ENCODE peak calls at places on chromosomes 6 and 20, in seven cellular contexts. J is A549, R is GM12865, A is natural killer cell, G is body of pancreas, P is glutamatergic neuron, N is OCI-LY7. K is an unnamed sample.

GRCh38 chr20:61896058-61896961 is 169.4 kb downstream of the TAF4 start:
- DNase-seq in N (peak; percentile 50), G (peak; percentile 40), R (peak; percentile 30), J (peak; percentile 32), P (peak; percentile 77), A (peak; percentile 30), K (peak; percentile 49)

GRCh38 chr20:58294497-58295455 is 14.7 kb upstream of the RAB22A start:
- DNase-seq in A (no peak), J (no peak), G (no peak), R (no peak), N (no peak), P (no peak), K (no peak)

GRCh38 chr6:170459451-170459850 is 93.7 kb downstream of the PSMB1 start:
- DNase-seq in R (peak; percentile 69), N (no peak), G (no peak), P (no peak), A (peak; percentile 71), J (peak; percentile 5), K (no peak)

GRCh38 chr6:111090766-111091165 is 3.5 kb downstream of the SLC16A10 start:
- DNase-seq in G (no peak), J (no peak), P (no peak), A (no peak), R (no peak), N (no peak), K (no peak)

GRCh38 chr6:139124887-139125672 is 9.8 kb upstream of the HECA start:
- DNase-seq in J (peak; percentile 53), G (peak; percentile 37), R (peak; percentile 90), N (peak; percentile 92), P (peak; percentile 38), A (peak; percentile 54), K (no peak)

GRCh38 chr20:40781979-40782378 is 92.9 kb upstream of the MAFB start:
- DNase-seq in P (no peak), A (no peak), J (no peak), N (no peak), R (no peak), G (no peak), K (no peak)

GRCh38 chr20:25669826-25670422 is 26.7 kb downstream of the ZNF337 start:
- DNase-seq in G (no peak), R (no peak), P (no peak), A (no peak), J (peak; percentile 48), N (peak; percentile 6), K (no peak)

GRCh38 chr6:156395276-156395675 is 381.9 kb upstream of the ARID1B start:
- DNase-seq in J (no peak), G (no peak), N (peak; percentile 95), P (no peak), R (peak; percentile 86), A (no peak), K (no peak)

GRCh38 chr6:129644567-129645015 is 65.4 kb downstream of the ARHGAP18 start:
- DNase-seq in P (no peak), J (peak; percentile 59), R (no peak), N (no peak), G (no peak), A (no peak), K (no peak)

GRCh38 chr6:97032950-97033349 is 108.4 kb downstream of the KLHL32 start:
- DNase-seq in G (no peak), P (no peak), N (no peak), J (no peak), A (no peak), R (no peak), K (no peak)

GRCh38 chr20:3461911-3462677 is 8.7 kb upstream of the ATRN start:
- DNase-seq in P (no peak), G (peak; percentile 58), A (no peak), J (no peak), N (no peak), R (no peak), K (no peak)

GRCh38 chr6:41531591-41532582 is 14.3 kb upstream of the FOXP4 start:
- DNase-seq in A (peak; percentile 51), N (peak; percentile 30), J (no peak), R (peak; percentile 93), G (no peak), P (no peak), K (no peak)

GRCh38 chr6:39792501-39793450 is 600 bp downstream of the DAAM2 start:
- DNase-seq in G (peak; percentile 24), J (no peak), A (no peak), R (no peak), P (no peak), N (no peak), K (no peak)

DNA sequence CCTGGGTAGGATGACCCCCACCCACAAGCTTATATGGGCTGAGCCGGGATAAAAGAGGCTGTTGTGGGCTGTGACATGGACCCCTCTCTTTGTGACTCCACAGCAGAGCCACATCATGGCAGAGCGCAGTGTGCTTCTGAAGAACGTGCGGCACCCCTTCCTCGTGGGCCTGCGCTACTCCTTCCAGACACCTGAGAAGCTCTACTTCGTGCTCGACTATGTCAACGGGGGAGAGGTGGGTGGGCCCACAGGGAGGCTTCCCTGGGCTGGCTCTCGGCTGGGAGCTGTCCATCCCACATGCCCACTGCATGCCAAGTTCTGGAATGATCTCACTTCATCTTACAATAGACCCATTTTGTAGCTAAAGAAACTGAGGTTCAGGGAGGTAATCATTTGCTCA is 10.5 kb downstream of the SGK2 start:
- DNase-seq in P (no peak), N (no peak), R (no peak), J (no peak), A (no peak), G (no peak), K (no peak)
- TF ChIP-seq CTCF in P (no peak), N (no peak), R (no peak), J (no peak), A (no peak), G (no peak), K (no peak)

GRCh38 chr6:101399627-101399955 is 6.1 kb downstream of the GRIK2 start:
- DNase-seq in P (peak; percentile 36), N (no peak), A (no peak), J (no peak), R (no peak), G (no peak), K (no peak)

GRCh38 chr6:101396552-101397173 is 3.2 kb downstream of the GRIK2 start:
- DNase-seq in J (peak; percentile 34), G (peak; percentile 57), P (no peak), N (peak; percentile 50), A (no peak), R (peak; percentile 57), K (peak; percentile 73)

GRCh38 chr6:101395345-101395744 is 1.8 kb downstream of the GRIK2 start:
- DNase-seq in A (no peak), P (no peak), R (no peak), J (no peak), N (no peak), G (no peak), K (no peak)

GRCh38 chr6:101398716-101399626 is 5.5 kb downstream of the GRIK2 start:
- DNase-seq in G (no peak), R (no peak), J (no peak), N (no peak), P (peak; percentile 28), A (no peak), K (no peak)

DNA sequence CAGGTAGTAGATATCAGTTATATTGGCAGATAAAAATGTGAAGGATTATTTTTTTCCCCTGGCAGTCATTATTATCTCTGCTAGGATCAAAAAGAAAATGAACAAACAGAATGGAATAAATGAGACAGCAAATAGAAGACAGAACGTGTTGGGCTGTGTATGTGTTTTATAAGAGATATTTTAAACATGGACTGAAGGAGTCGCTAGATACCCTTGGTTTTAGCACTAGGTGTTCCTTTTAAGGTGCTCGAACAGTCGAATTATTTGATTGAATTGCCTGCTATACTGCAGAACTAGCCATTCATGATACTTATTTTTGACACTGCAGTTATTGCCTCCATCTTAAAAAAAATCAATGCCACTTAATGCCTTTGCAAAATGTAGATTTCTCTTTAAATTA is 3.7 kb downstream of the GRIK2 start:
- DNase-seq in J (peak; percentile 30), R (no peak), A (no peak), P (no peak), N (peak; percentile 2), G (no peak), K (no peak)
- TF ChIP-seq CTCF in J (peak; percentile 17), R (peak; percentile 6), A (no peak), P (peak; percentile 46), N (peak; percentile 62), G (no peak), K (peak; percentile 56)

GRCh38 chr6:151377095-151377494 is 14.3 kb downstream of the ZBTB2 start:
- DNase-seq in P (no peak), N (no peak), R (no peak), A (no peak), J (no peak), G (no peak), K (no peak)

GRCh38 chr6:151379933-151380847 is 11.2 kb downstream of the ZBTB2 start:
- DNase-seq in R (peak; percentile 57), J (no peak), G (no peak), P (no peak), N (no peak), A (peak; percentile 30), K (no peak)

GRCh38 chr6:151375833-151376232 is 15.5 kb downstream of the ZBTB2 start:
- DNase-seq in G (no peak), R (no peak), A (no peak), J (no peak), P (no peak), N (no peak), K (no peak)

GRCh38 chr6:151374024-151374423 is 17.3 kb downstream of the ZBTB2 start:
- DNase-seq in P (no peak), R (no peak), N (no peak), A (peak; percentile 24), G (no peak), J (no peak), K (no peak)

DNA sequence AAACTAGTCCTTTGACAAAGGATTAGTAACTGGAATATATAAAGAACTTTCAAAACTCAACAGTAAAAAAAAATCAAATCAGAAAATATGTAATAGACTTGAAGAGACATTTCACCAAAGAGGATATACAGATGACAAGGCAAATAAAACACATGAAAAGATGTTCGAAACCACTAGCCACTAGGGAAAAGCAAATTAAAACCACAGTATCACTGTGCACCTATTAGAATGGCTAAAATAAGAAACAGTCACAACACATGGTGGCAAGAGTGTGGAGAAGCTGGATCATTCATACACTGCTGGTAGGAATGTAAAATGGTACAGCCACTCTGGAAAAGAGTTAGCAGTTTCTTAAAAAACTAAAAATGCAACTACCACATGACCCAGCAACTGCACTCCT is 14.9 kb downstream of the ZBTB2 start:
- DNase-seq in R (no peak), J (no peak), A (no peak), P (no peak), G (no peak), N (peak; percentile 66), K (no peak)
- TF ChIP-seq CTCF in R (no peak), J (no peak), A (no peak), P (no peak), G (no peak), N (no peak), K (no peak)

GRCh38 chr6:106800379-106800778 is 171.0 kb downstream of the QRSL1 start:
- DNase-seq in R (no peak), N (no peak), J (no peak), P (no peak), G (no peak), A (no peak), K (no peak)

GRCh38 chr6:106794129-106794528 is 164.8 kb downstream of the QRSL1 start:
- DNase-seq in A (no peak), P (no peak), J (no peak), R (no peak), G (no peak), N (no peak), K (no peak)

GRCh38 chr6:106799008-106799952 is 169.9 kb downstream of the QRSL1 start:
- DNase-seq in A (no peak), P (no peak), J (peak; percentile 47), N (no peak), G (no peak), R (peak; percentile 78), K (no peak)

GRCh38 chr6:106796754-106797153 is 167.4 kb downstream of the QRSL1 start:
- DNase-seq in A (no peak), R (no peak), N (no peak), G (no peak), P (no peak), J (no peak), K (no peak)

GRCh38 chr6:106797186-106797585 is 167.8 kb downstream of the QRSL1 start:
- DNase-seq in G (no peak), R (no peak), A (no peak), J (no peak), N (no peak), P (no peak), K (no peak)
- TF ChIP-seq CTCF in G (no peak), R (no peak), A (no peak), J (no peak), N (no peak), P (no peak), K (no peak)